ENCODE peak calls at places on chromosomes 6 and 20, in nine cellular contexts. H is hepatocyte, I is dorsolateral prefrontal cortex, Q is adrenal gland, R is transverse colon, G is endothelial cell, N is Calu3, K is choroid plexus epithelial cell, L is heart left ventricle. X is an unnamed sample.

GRCh38 chr6:139311826-139312225 is 20.0 kb upstream of the TXLNB start:
- DNase-seq in H (no peak), I (no peak), Q (no peak), R (no peak), G (no peak), N (no peak), K (peak), L (no peak), X (no peak)

GRCh38 chr20:55160022-55160421 is 684.6 kb downstream of the DOK5 start:
- DNase-seq in H (peak), I (no peak), Q (no peak), R (no peak), G (no peak), N (no peak), K (no peak), L (no peak), X (no peak)

GRCh38 chr6:106662458-106662857 is 33.1 kb downstream of the QRSL1 start:
- DNase-seq in H (no peak), I (no peak), Q (no peak), R (no peak), G (no peak), N (no peak), K (no peak), L (no peak), X (no peak)

GRCh38 chr6:167778497-167779122 is 48.1 kb upstream of the AFDN start:
- DNase-seq in H (peak), I (no peak), Q (no peak), R (peak), G (no peak), N (peak), K (no peak), L (no peak), X (no peak)

GRCh38 chr6:3351837-3352524 is 93.2 kb downstream of the PSMG4 start:
- DNase-seq in H (no peak), I (no peak), Q (no peak), R (no peak), G (no peak), N (no peak), K (no peak), L (no peak), X (no peak)

GRCh38 chr20:51174536-51174935 is 151.6 kb upstream of the KCNG1 start:
- DNase-seq in H (no peak), I (no peak), Q (no peak), R (no peak), G (no peak), N (no peak), K (no peak), L (no peak), X (no peak)

GRCh38 chr20:46375771-46376170 is 30.6 kb downstream of the ELMO2 start:
- DNase-seq in H (no peak), I (no peak), Q (no peak), R (no peak), G (no peak), N (no peak), K (peak), L (no peak), X (no peak)

GRCh38 chr6:150617496-150618460 is 18.1 kb downstream of the PLEKHG1 start:
- DNase-seq in H (peak), I (no peak), Q (no peak), R (no peak), G (peak), N (no peak), K (no peak), L (no peak), X (no peak)

GRCh38 chr6:69936674-69937363 is 70.5 kb downstream of the COL19A1 start:
- DNase-seq in H (no peak), I (no peak), Q (no peak), R (no peak), G (no peak), N (peak), K (no peak), L (peak), X (no peak)

GRCh38 chr6:76671751-76672150 is 599.3 kb upstream of the IMPG1 start:
- DNase-seq in H (no peak), I (no peak), Q (peak), R (no peak), G (no peak), N (no peak), K (no peak), L (no peak), X (no peak)

GRCh38 chr6:14795451-14795850 is 450.4 kb upstream of the JARID2 start:
- DNase-seq in H (no peak), I (no peak), Q (no peak), R (no peak), G (no peak), N (no peak), K (no peak), L (no peak), X (no peak)

GRCh38 chr6:167574431-167575097 is 249.7 kb downstream of the TTLL2 start:
- DNase-seq in H (no peak), I (no peak), Q (no peak), R (no peak), G (no peak), N (no peak), K (no peak), L (peak), X (no peak)

GRCh38 chr6:131900231-131900630 is 50.9 kb downstream of the CCN2 start:
- DNase-seq in H (no peak), I (no peak), Q (no peak), R (no peak), G (no peak), N (no peak), K (no peak), L (no peak), X (no peak)

GRCh38 chr6:169921853-169922779 is 170.7 kb downstream of the ERMARD start:
- DNase-seq in H (no peak), I (no peak), Q (peak), R (no peak), G (no peak), N (no peak), K (no peak), L (no peak), X (no peak)

GRCh38 chr20:15977758-15978157 is 595.5 kb downstream of the KIF16B start:
- DNase-seq in H (no peak), I (no peak), Q (no peak), R (no peak), G (no peak), N (no peak), K (no peak), L (no peak), X (no peak)

GRCh38 chr6:83270971-83271714 is 78.0 kb downstream of the RWDD2A start:
- DNase-seq in H (no peak), I (no peak), Q (no peak), R (no peak), G (no peak), N (no peak), K (peak), L (no peak), X (no peak)

GRCh38 chr6:31952140-31952805 is 6.4 kb downstream of the CFB start:
- DNase-seq in H (peak), I (peak), Q (peak), R (peak), G (peak), N (peak), K (peak), L (peak), X (peak)

GRCh38 chr6:108408453-108408852 is 113.6 kb downstream of the AFG1L start:
- DNase-seq in H (peak), I (no peak), Q (peak), R (no peak), G (no peak), N (no peak), K (peak), L (no peak), X (no peak)

GRCh38 chr6:43368517-43369160 is 808 bp downstream of the ZNF318 start:
- DNase-seq in H (peak), I (peak), Q (peak), R (peak), G (peak), N (peak), K (peak), L (peak), X (no peak)

GRCh38 chr6:16766043-16766521 is 4.8 kb upstream of the ATXN1 start:
- DNase-seq in H (peak), I (no peak), Q (no peak), R (no peak), G (no peak), N (peak), K (peak), L (no peak), X (no peak)

GRCh38 chr20:14785065-14785743 is 447.8 kb upstream of the FLRT3 start:
- DNase-seq in H (no peak), I (no peak), Q (no peak), R (no peak), G (no peak), N (no peak), K (no peak), L (no peak), X (no peak)

GRCh38 chr20:34560141-34560523 is 1.6 kb downstream of the MAP1LC3A start:
- DNase-seq in H (no peak), I (peak), Q (no peak), R (no peak), G (no peak), N (no peak), K (no peak), L (no peak), X (no peak)

GRCh38 chr6:73169633-73170032 is 55.7 kb downstream of the KHDC1L start:
- DNase-seq in H (no peak), I (no peak), Q (no peak), R (no peak), G (no peak), N (no peak), K (no peak), L (no peak), X (no peak)

GRCh38 chr6:3822747-3823445 is 26.3 kb upstream of the FAM50B start:
- DNase-seq in H (no peak), I (no peak), Q (no peak), R (no peak), G (no peak), N (peak), K (no peak), L (no peak), X (no peak)

GRCh38 chr6:38554700-38555413 is 84.9 kb downstream of the BTBD9 start:
- DNase-seq in H (no peak), I (no peak), Q (no peak), R (no peak), G (no peak), N (no peak), K (peak), L (no peak), X (no peak)

GRCh38 chr6:82408952-82409421 is 45.4 kb downstream of the TPBG start:
- DNase-seq in H (no peak), I (no peak), Q (no peak), R (no peak), G (no peak), N (no peak), K (peak), L (no peak), X (no peak)

GRCh38 chr20:5044075-5044620 is 42.8 kb upstream of the SLC23A2 start:
- DNase-seq in H (no peak), I (no peak), Q (no peak), R (no peak), G (no peak), N (no peak), K (no peak), L (no peak), X (no peak)

GRCh38 chr6:169701218-169701952 is 444 bp downstream of the WDR27 start:
- DNase-seq in H (no peak), I (no peak), Q (no peak), R (peak), G (no peak), N (peak), K (no peak), L (no peak), X (no peak)

GRCh38 chr6:105601541-105602174 is 198.8 kb upstream of the PREP start:
- DNase-seq in H (peak), I (peak), Q (peak), R (peak), G (no peak), N (peak), K (peak), L (peak), X (peak)

GRCh38 chr20:51095755-51096509 is 73.0 kb upstream of the KCNG1 start:
- DNase-seq in H (no peak), I (no peak), Q (no peak), R (no peak), G (no peak), N (no peak), K (peak), L (no peak), X (no peak)

GRCh38 chr20:4026093-4026601 is 10.8 kb upstream of the RNF24 start:
- DNase-seq in H (peak), I (no peak), Q (peak), R (no peak), G (peak), N (no peak), K (peak), L (no peak), X (no peak)
- TF ChIP-seq CTCF in H (peak), I (peak), Q (no peak), R (no peak), G (no peak), N (no peak), K (peak), L (peak), X (no peak)

DNA sequence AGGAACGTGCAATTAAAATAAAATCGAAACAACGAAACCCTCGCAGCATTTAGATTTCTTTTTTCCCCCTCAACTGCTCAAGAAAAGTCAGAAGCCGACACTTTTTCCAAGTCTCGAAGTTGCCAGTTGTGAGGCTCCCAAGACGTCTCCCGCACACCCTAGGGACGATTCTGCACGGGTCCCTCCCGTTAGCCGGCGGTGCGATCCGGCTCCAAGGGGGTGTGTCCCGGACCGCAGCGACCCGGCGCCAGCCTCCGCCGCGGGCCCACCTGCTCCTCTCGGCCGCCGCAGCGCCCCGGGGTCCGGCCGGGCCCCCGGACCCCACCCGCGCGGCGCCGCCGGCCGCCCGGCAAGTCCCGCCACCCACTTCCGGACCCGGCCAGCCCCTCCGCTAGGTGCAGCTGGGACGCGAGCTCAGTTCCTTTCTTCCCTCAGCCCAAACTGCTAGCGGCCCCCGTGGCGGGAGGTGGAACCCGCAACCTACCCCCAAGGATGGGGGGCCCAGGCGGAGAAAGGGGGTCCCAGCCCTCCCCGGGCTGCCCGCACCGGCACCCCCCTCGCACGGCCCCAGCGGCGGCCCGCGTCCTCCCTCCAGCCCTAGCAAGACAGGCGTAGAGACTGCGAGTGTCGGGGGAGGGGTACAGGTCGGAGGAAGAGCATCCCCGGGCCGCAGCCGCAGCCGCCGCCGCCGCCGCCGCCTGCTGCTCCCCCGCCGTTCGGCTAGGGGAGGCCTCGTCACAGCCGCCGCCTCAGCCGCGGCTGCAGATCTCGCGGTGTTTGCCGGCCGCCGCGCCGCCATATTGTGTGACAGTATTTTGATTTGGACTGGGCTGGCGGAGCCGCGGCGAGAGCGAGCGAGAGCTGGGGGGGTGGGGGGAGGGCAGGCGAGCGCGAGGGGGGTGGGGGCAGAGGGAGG is 514 bp upstream of the TAB2 start:
- DNase-seq in H (peak), I (peak), Q (peak), R (peak), G (peak), N (peak), K (peak), L (peak), X (peak)
- TF ChIP-seq CTCF in H (no peak), I (peak), Q (no peak), R (no peak), G (no peak), N (no peak), K (no peak), L (no peak), X (peak)

GRCh38 chr20:12207875-12208274 is 290.2 kb downstream of the BTBD3 start:
- DNase-seq in H (peak), I (no peak), Q (peak), R (no peak), G (peak), N (peak), K (peak), L (no peak), X (no peak)
- TF ChIP-seq CTCF in H (peak), I (no peak), Q (peak), R (peak), G (peak), N (peak), K (peak), L (peak), X (no peak)

GRCh38 chr6:5772634-5773230 is 234.0 kb downstream of the NRN1 start:
- DNase-seq in H (no peak), I (no peak), Q (no peak), R (no peak), G (no peak), N (no peak), K (no peak), L (no peak), X (no peak)
- TF ChIP-seq CTCF in H (no peak), I (no peak), Q (no peak), R (no peak), G (no peak), N (no peak), K (no peak), L (no peak), X (no peak)

GRCh38 chr6:29591677-29592076 is 6.8 kb downstream of the OR2H2 start:
- DNase-seq in H (no peak), I (no peak), Q (no peak), R (no peak), G (no peak), N (no peak), K (no peak), L (no peak), X (no peak)
- TF ChIP-seq CTCF in H (no peak), I (no peak), Q (no peak), R (no peak), G (no peak), N (no peak), K (no peak), L (no peak), X (no peak)

GRCh38 chr6:143504369-143504768 is 7.2 kb downstream of the FUCA2 start:
- DNase-seq in H (no peak), I (no peak), Q (no peak), R (no peak), G (no peak), N (no peak), K (peak), L (no peak), X (no peak)

GRCh38 chr6:143498428-143498827 is 13.1 kb downstream of the FUCA2 start:
- DNase-seq in H (no peak), I (no peak), Q (no peak), R (no peak), G (no peak), N (no peak), K (no peak), L (no peak), X (no peak)

GRCh38 chr6:143505111-143505510 is 6.4 kb downstream of the FUCA2 start:
- DNase-seq in H (no peak), I (no peak), Q (no peak), R (no peak), G (no peak), N (no peak), K (no peak), L (no peak), X (no peak)

GRCh38 chr6:143505537-143505936 is 6.0 kb downstream of the FUCA2 start:
- DNase-seq in H (no peak), I (no peak), Q (no peak), R (no peak), G (no peak), N (no peak), K (no peak), L (no peak), X (no peak)

DNA sequence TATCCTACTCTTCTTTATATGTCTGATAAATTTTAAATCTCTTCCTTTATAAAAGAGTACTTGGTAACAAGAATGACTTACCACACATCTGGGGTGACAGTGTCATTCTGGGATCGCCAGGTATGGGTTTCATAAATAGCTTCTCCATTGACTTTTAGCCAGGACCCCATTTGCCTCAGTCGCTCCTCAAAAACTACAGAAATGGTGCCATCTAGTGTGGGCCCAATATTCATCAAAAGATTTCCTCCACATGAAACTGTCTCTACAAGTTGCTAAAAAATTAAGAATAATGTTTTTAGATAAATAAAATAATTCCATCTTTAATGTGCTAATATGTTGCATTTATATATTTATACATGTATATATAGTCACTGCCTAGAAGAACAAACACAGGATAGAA is 9.7 kb downstream of the FUCA2 start:
- DNase-seq in H (no peak), I (no peak), Q (no peak), R (no peak), G (no peak), N (no peak), K (no peak), L (no peak), X (no peak)
- TF ChIP-seq CTCF in H (peak), I (peak), Q (no peak), R (no peak), G (no peak), N (no peak), K (peak), L (no peak), X (no peak)

GRCh38 chr6:157184202-157185015 is 138.9 kb downstream of the TMEM242 start:
- DNase-seq in H (peak), I (peak), Q (peak), R (peak), G (peak), N (peak), K (peak), L (peak), X (peak)

GRCh38 chr6:157182503-157183254 is 140.6 kb downstream of the TMEM242 start:
- DNase-seq in H (no peak), I (no peak), Q (no peak), R (no peak), G (no peak), N (no peak), K (no peak), L (no peak), X (no peak)

GRCh38 chr6:157177731-157178336 is 145.5 kb downstream of the TMEM242 start:
- DNase-seq in H (no peak), I (no peak), Q (no peak), R (no peak), G (no peak), N (no peak), K (no peak), L (no peak), X (no peak)

GRCh38 chr6:157185171-157185570 is 138.1 kb downstream of the TMEM242 start:
- DNase-seq in H (no peak), I (no peak), Q (peak), R (no peak), G (no peak), N (no peak), K (no peak), L (no peak), X (no peak)

GRCh38 chr6:157181649-157182048 is 141.7 kb downstream of the TMEM242 start:
- DNase-seq in H (peak), I (no peak), Q (no peak), R (peak), G (no peak), N (peak), K (no peak), L (no peak), X (no peak)
- TF ChIP-seq CTCF in H (no peak), I (no peak), Q (no peak), R (no peak), G (no peak), N (no peak), K (no peak), L (no peak), X (no peak)

GRCh38 chr6:87975561-87975960 is 72.1 kb upstream of the SPACA1 start:
- DNase-seq in H (no peak), I (no peak), Q (no peak), R (no peak), G (no peak), N (no peak), K (no peak), L (no peak), X (no peak)
- TF ChIP-seq CTCF in H (no peak), I (no peak), Q (no peak), R (no peak), G (no peak), N (no peak), K (no peak), L (no peak), X (no peak)

X was measured in GM13976.